ENCODE peak calls at places on chromosome 1, in eight cellular contexts. One of them, this sample, is unnamed.

GRCh38 chr1:87642581-87643129 is 314.0 kb downstream of the LMO4 start:
- DNase-seq in adrenal gland: no peak
- DNase-seq in stimulated activated CD4-positive, alpha-beta T cell treated with anti-CD3 and anti-CD28 coated beads, Interleukin-2, amount 100 ng/mL, for 24 hours: no peak
- DNase-seq in activated CD8-positive, alpha-beta memory T cell treated with anti-CD3 and anti-CD28 coated beads, Interleukin-2, amount 50 U/mL, for 48 hours: no peak
- DNase-seq in WTC11: no peak
- DNase-seq in AG09319: no peak
- DNase-seq in Peyer's patch: no peak
- DNase-seq in RKO: no peak
- DNase-seq in this sample: peak

GRCh38 chr1:78836736-78837135 is 169.8 kb downstream of the ADGRL4 start:
- DNase-seq in adrenal gland: no peak
- DNase-seq in stimulated activated CD4-positive, alpha-beta T cell treated with anti-CD3 and anti-CD28 coated beads, Interleukin-2, amount 100 ng/mL, for 24 hours: no peak
- DNase-seq in activated CD8-positive, alpha-beta memory T cell treated with anti-CD3 and anti-CD28 coated beads, Interleukin-2, amount 50 U/mL, for 48 hours: no peak
- DNase-seq in WTC11: no peak
- DNase-seq in AG09319: no peak
- DNase-seq in Peyer's patch: no peak
- DNase-seq in RKO: no peak
- DNase-seq in this sample: peak

GRCh38 chr1:21752186-21752585 is 30.8 kb downstream of the USP48 start:
- DNase-seq in adrenal gland: no peak
- DNase-seq in stimulated activated CD4-positive, alpha-beta T cell treated with anti-CD3 and anti-CD28 coated beads, Interleukin-2, amount 100 ng/mL, for 24 hours: no peak
- DNase-seq in activated CD8-positive, alpha-beta memory T cell treated with anti-CD3 and anti-CD28 coated beads, Interleukin-2, amount 50 U/mL, for 48 hours: no peak
- DNase-seq in WTC11: no peak
- DNase-seq in AG09319: no peak
- DNase-seq in Peyer's patch: no peak
- DNase-seq in RKO: no peak
- DNase-seq in this sample: no peak

GRCh38 chr1:21534674-21535378 is 25.6 kb downstream of the ALPL start:
- DNase-seq in adrenal gland: peak
- DNase-seq in stimulated activated CD4-positive, alpha-beta T cell treated with anti-CD3 and anti-CD28 coated beads, Interleukin-2, amount 100 ng/mL, for 24 hours: no peak
- DNase-seq in activated CD8-positive, alpha-beta memory T cell treated with anti-CD3 and anti-CD28 coated beads, Interleukin-2, amount 50 U/mL, for 48 hours: no peak
- DNase-seq in WTC11: peak
- DNase-seq in AG09319: no peak
- DNase-seq in Peyer's patch: no peak
- DNase-seq in RKO: peak
- DNase-seq in this sample: peak

GRCh38 chr1:36008546-36009197 is 75.2 kb upstream of the TEKT2 start:
- DNase-seq in adrenal gland: peak
- DNase-seq in stimulated activated CD4-positive, alpha-beta T cell treated with anti-CD3 and anti-CD28 coated beads, Interleukin-2, amount 100 ng/mL, for 24 hours: no peak
- DNase-seq in activated CD8-positive, alpha-beta memory T cell treated with anti-CD3 and anti-CD28 coated beads, Interleukin-2, amount 50 U/mL, for 48 hours: no peak
- DNase-seq in WTC11: no peak
- DNase-seq in AG09319: no peak
- DNase-seq in Peyer's patch: no peak
- DNase-seq in RKO: peak
- DNase-seq in this sample: peak

GRCh38 chr1:178052650-178053461 is 41.0 kb upstream of the RASAL2 start:
- DNase-seq in adrenal gland: no peak
- DNase-seq in stimulated activated CD4-positive, alpha-beta T cell treated with anti-CD3 and anti-CD28 coated beads, Interleukin-2, amount 100 ng/mL, for 24 hours: no peak
- DNase-seq in activated CD8-positive, alpha-beta memory T cell treated with anti-CD3 and anti-CD28 coated beads, Interleukin-2, amount 50 U/mL, for 48 hours: no peak
- DNase-seq in WTC11: no peak
- DNase-seq in AG09319: peak
- DNase-seq in Peyer's patch: no peak
- DNase-seq in RKO: no peak
- DNase-seq in this sample: peak

GRCh38 chr1:155309423-155310021 is 856 bp downstream of the FDPS start:
- DNase-seq in adrenal gland: peak
- DNase-seq in stimulated activated CD4-positive, alpha-beta T cell treated with anti-CD3 and anti-CD28 coated beads, Interleukin-2, amount 100 ng/mL, for 24 hours: no peak
- DNase-seq in activated CD8-positive, alpha-beta memory T cell treated with anti-CD3 and anti-CD28 coated beads, Interleukin-2, amount 50 U/mL, for 48 hours: no peak
- DNase-seq in WTC11: no peak
- DNase-seq in AG09319: no peak
- DNase-seq in Peyer's patch: peak
- DNase-seq in RKO: peak
- DNase-seq in this sample: no peak

GRCh38 chr1:46742069-46742468 is 23.2 kb upstream of the EFCAB14 start:
- DNase-seq in adrenal gland: no peak
- DNase-seq in stimulated activated CD4-positive, alpha-beta T cell treated with anti-CD3 and anti-CD28 coated beads, Interleukin-2, amount 100 ng/mL, for 24 hours: no peak
- DNase-seq in activated CD8-positive, alpha-beta memory T cell treated with anti-CD3 and anti-CD28 coated beads, Interleukin-2, amount 50 U/mL, for 48 hours: no peak
- DNase-seq in WTC11: no peak
- DNase-seq in AG09319: no peak
- DNase-seq in Peyer's patch: no peak
- DNase-seq in RKO: no peak
- DNase-seq in this sample: no peak

GRCh38 chr1:231106347-231106746 is 55.5 kb upstream of the TRIM67 start:
- DNase-seq in adrenal gland: no peak
- DNase-seq in stimulated activated CD4-positive, alpha-beta T cell treated with anti-CD3 and anti-CD28 coated beads, Interleukin-2, amount 100 ng/mL, for 24 hours: no peak
- DNase-seq in activated CD8-positive, alpha-beta memory T cell treated with anti-CD3 and anti-CD28 coated beads, Interleukin-2, amount 50 U/mL, for 48 hours: no peak
- DNase-seq in WTC11: no peak
- DNase-seq in AG09319: peak
- DNase-seq in Peyer's patch: no peak
- DNase-seq in RKO: peak
- DNase-seq in this sample: peak

GRCh38 chr1:182061597-182061996 is at the start of gene ZNF648:
- DNase-seq in adrenal gland: no peak
- DNase-seq in stimulated activated CD4-positive, alpha-beta T cell treated with anti-CD3 and anti-CD28 coated beads, Interleukin-2, amount 100 ng/mL, for 24 hours: no peak
- DNase-seq in activated CD8-positive, alpha-beta memory T cell treated with anti-CD3 and anti-CD28 coated beads, Interleukin-2, amount 50 U/mL, for 48 hours: no peak
- DNase-seq in WTC11: no peak
- DNase-seq in AG09319: no peak
- DNase-seq in Peyer's patch: no peak
- DNase-seq in RKO: peak
- DNase-seq in this sample: no peak

GRCh38 chr1:21623411-21623961 is 45.7 kb downstream of the RAP1GAP start:
- DNase-seq in adrenal gland: no peak
- DNase-seq in stimulated activated CD4-positive, alpha-beta T cell treated with anti-CD3 and anti-CD28 coated beads, Interleukin-2, amount 100 ng/mL, for 24 hours: no peak
- DNase-seq in activated CD8-positive, alpha-beta memory T cell treated with anti-CD3 and anti-CD28 coated beads, Interleukin-2, amount 50 U/mL, for 48 hours: no peak
- DNase-seq in WTC11: no peak
- DNase-seq in AG09319: no peak
- DNase-seq in Peyer's patch: peak
- DNase-seq in RKO: no peak
- DNase-seq in this sample: no peak

GRCh38 chr1:198123146-198123545 is 33.7 kb upstream of the NEK7 start:
- DNase-seq in adrenal gland: no peak
- DNase-seq in stimulated activated CD4-positive, alpha-beta T cell treated with anti-CD3 and anti-CD28 coated beads, Interleukin-2, amount 100 ng/mL, for 24 hours: no peak
- DNase-seq in activated CD8-positive, alpha-beta memory T cell treated with anti-CD3 and anti-CD28 coated beads, Interleukin-2, amount 50 U/mL, for 48 hours: no peak
- DNase-seq in WTC11: no peak
- DNase-seq in AG09319: peak
- DNase-seq in Peyer's patch: no peak
- DNase-seq in RKO: no peak
- DNase-seq in this sample: peak

GRCh38 chr1:145990249-145991097 is 5.9 kb downstream of the TXNIP start:
- DNase-seq in adrenal gland: no peak
- DNase-seq in stimulated activated CD4-positive, alpha-beta T cell treated with anti-CD3 and anti-CD28 coated beads, Interleukin-2, amount 100 ng/mL, for 24 hours: no peak
- DNase-seq in activated CD8-positive, alpha-beta memory T cell treated with anti-CD3 and anti-CD28 coated beads, Interleukin-2, amount 50 U/mL, for 48 hours: peak
- DNase-seq in WTC11: no peak
- DNase-seq in AG09319: no peak
- DNase-seq in Peyer's patch: no peak
- DNase-seq in RKO: no peak
- DNase-seq in this sample: peak

GRCh38 chr1:21201650-21202049 is 25.0 kb upstream of the EIF4G3 start:
- DNase-seq in adrenal gland: no peak
- DNase-seq in stimulated activated CD4-positive, alpha-beta T cell treated with anti-CD3 and anti-CD28 coated beads, Interleukin-2, amount 100 ng/mL, for 24 hours: no peak
- DNase-seq in activated CD8-positive, alpha-beta memory T cell treated with anti-CD3 and anti-CD28 coated beads, Interleukin-2, amount 50 U/mL, for 48 hours: no peak
- DNase-seq in WTC11: no peak
- DNase-seq in AG09319: no peak
- DNase-seq in Peyer's patch: no peak
- DNase-seq in RKO: no peak
- DNase-seq in this sample: no peak

GRCh38 chr1:190479028-190479427 is 1.4 kb upstream of the BRINP3 start:
- DNase-seq in adrenal gland: no peak
- DNase-seq in stimulated activated CD4-positive, alpha-beta T cell treated with anti-CD3 and anti-CD28 coated beads, Interleukin-2, amount 100 ng/mL, for 24 hours: no peak
- DNase-seq in activated CD8-positive, alpha-beta memory T cell treated with anti-CD3 and anti-CD28 coated beads, Interleukin-2, amount 50 U/mL, for 48 hours: no peak
- DNase-seq in WTC11: no peak
- DNase-seq in AG09319: no peak
- DNase-seq in Peyer's patch: no peak
- DNase-seq in RKO: no peak
- DNase-seq in this sample: no peak

GRCh38 chr1:55209247-55209646 is 5.9 kb downstream of the USP24 start:
- DNase-seq in adrenal gland: no peak
- DNase-seq in stimulated activated CD4-positive, alpha-beta T cell treated with anti-CD3 and anti-CD28 coated beads, Interleukin-2, amount 100 ng/mL, for 24 hours: no peak
- DNase-seq in activated CD8-positive, alpha-beta memory T cell treated with anti-CD3 and anti-CD28 coated beads, Interleukin-2, amount 50 U/mL, for 48 hours: no peak
- DNase-seq in WTC11: no peak
- DNase-seq in AG09319: no peak
- DNase-seq in Peyer's patch: no peak
- DNase-seq in RKO: peak
- DNase-seq in this sample: no peak

GRCh38 chr1:214632091-214632490 is 29.1 kb downstream of the CENPF start:
- DNase-seq in adrenal gland: no peak
- DNase-seq in stimulated activated CD4-positive, alpha-beta T cell treated with anti-CD3 and anti-CD28 coated beads, Interleukin-2, amount 100 ng/mL, for 24 hours: no peak
- DNase-seq in activated CD8-positive, alpha-beta memory T cell treated with anti-CD3 and anti-CD28 coated beads, Interleukin-2, amount 50 U/mL, for 48 hours: no peak
- DNase-seq in WTC11: no peak
- DNase-seq in AG09319: no peak
- DNase-seq in Peyer's patch: no peak
- DNase-seq in RKO: no peak
- DNase-seq in this sample: no peak

GRCh38 chr1:98468111-98468717 is 193.3 kb upstream of the SNX7 start:
- DNase-seq in adrenal gland: no peak
- DNase-seq in stimulated activated CD4-positive, alpha-beta T cell treated with anti-CD3 and anti-CD28 coated beads, Interleukin-2, amount 100 ng/mL, for 24 hours: no peak
- DNase-seq in activated CD8-positive, alpha-beta memory T cell treated with anti-CD3 and anti-CD28 coated beads, Interleukin-2, amount 50 U/mL, for 48 hours: no peak
- DNase-seq in WTC11: no peak
- DNase-seq in AG09319: peak
- DNase-seq in Peyer's patch: no peak
- DNase-seq in RKO: peak
- DNase-seq in this sample: peak

GRCh38 chr1:222618880-222619321 is 1.0 kb downstream of the MIA3 start:
- DNase-seq in adrenal gland: peak
- DNase-seq in stimulated activated CD4-positive, alpha-beta T cell treated with anti-CD3 and anti-CD28 coated beads, Interleukin-2, amount 100 ng/mL, for 24 hours: peak
- DNase-seq in activated CD8-positive, alpha-beta memory T cell treated with anti-CD3 and anti-CD28 coated beads, Interleukin-2, amount 50 U/mL, for 48 hours: peak
- DNase-seq in WTC11: peak
- DNase-seq in AG09319: no peak
- DNase-seq in Peyer's patch: no peak
- DNase-seq in RKO: peak
- DNase-seq in this sample: peak

GRCh38 chr1:230167419-230167852 is 100.4 kb downstream of the GALNT2 start:
- DNase-seq in adrenal gland: no peak
- DNase-seq in stimulated activated CD4-positive, alpha-beta T cell treated with anti-CD3 and anti-CD28 coated beads, Interleukin-2, amount 100 ng/mL, for 24 hours: peak
- DNase-seq in activated CD8-positive, alpha-beta memory T cell treated with anti-CD3 and anti-CD28 coated beads, Interleukin-2, amount 50 U/mL, for 48 hours: no peak
- DNase-seq in WTC11: peak
- DNase-seq in AG09319: no peak
- DNase-seq in Peyer's patch: no peak
- DNase-seq in RKO: peak
- DNase-seq in this sample: peak

GRCh38 chr1:41977329-41977728 is 58.6 kb upstream of the HIVEP3 start:
- DNase-seq in adrenal gland: no peak
- DNase-seq in stimulated activated CD4-positive, alpha-beta T cell treated with anti-CD3 and anti-CD28 coated beads, Interleukin-2, amount 100 ng/mL, for 24 hours: no peak
- DNase-seq in activated CD8-positive, alpha-beta memory T cell treated with anti-CD3 and anti-CD28 coated beads, Interleukin-2, amount 50 U/mL, for 48 hours: no peak
- DNase-seq in WTC11: no peak
- DNase-seq in AG09319: no peak
- DNase-seq in Peyer's patch: no peak
- DNase-seq in RKO: no peak
- DNase-seq in this sample: no peak

GRCh38 chr1:227887697-227888403 is 59.9 kb downstream of the WNT9A start:
- DNase-seq in adrenal gland: no peak
- DNase-seq in stimulated activated CD4-positive, alpha-beta T cell treated with anti-CD3 and anti-CD28 coated beads, Interleukin-2, amount 100 ng/mL, for 24 hours: peak
- DNase-seq in activated CD8-positive, alpha-beta memory T cell treated with anti-CD3 and anti-CD28 coated beads, Interleukin-2, amount 50 U/mL, for 48 hours: peak
- DNase-seq in WTC11: peak
- DNase-seq in AG09319: no peak
- DNase-seq in Peyer's patch: peak
- DNase-seq in RKO: no peak
- DNase-seq in this sample: no peak

GRCh38 chr1:179876289-179876715 is 1.3 kb downstream of the TOR1AIP2 start:
- DNase-seq in adrenal gland: no peak
- DNase-seq in stimulated activated CD4-positive, alpha-beta T cell treated with anti-CD3 and anti-CD28 coated beads, Interleukin-2, amount 100 ng/mL, for 24 hours: no peak
- DNase-seq in activated CD8-positive, alpha-beta memory T cell treated with anti-CD3 and anti-CD28 coated beads, Interleukin-2, amount 50 U/mL, for 48 hours: no peak
- DNase-seq in WTC11: no peak
- DNase-seq in AG09319: peak
- DNase-seq in Peyer's patch: no peak
- DNase-seq in RKO: peak
- DNase-seq in this sample: peak

GRCh38 chr1:232143315-232143886 is 486.5 kb downstream of the SIPA1L2 start:
- DNase-seq in adrenal gland: no peak
- DNase-seq in stimulated activated CD4-positive, alpha-beta T cell treated with anti-CD3 and anti-CD28 coated beads, Interleukin-2, amount 100 ng/mL, for 24 hours: no peak
- DNase-seq in activated CD8-positive, alpha-beta memory T cell treated with anti-CD3 and anti-CD28 coated beads, Interleukin-2, amount 50 U/mL, for 48 hours: no peak
- DNase-seq in WTC11: no peak
- DNase-seq in AG09319: no peak
- DNase-seq in Peyer's patch: no peak
- DNase-seq in RKO: no peak
- DNase-seq in this sample: peak

GRCh38 chr1:83929184-83929583 is 69.7 kb downstream of the TTLL7 start:
- DNase-seq in adrenal gland: no peak
- DNase-seq in stimulated activated CD4-positive, alpha-beta T cell treated with anti-CD3 and anti-CD28 coated beads, Interleukin-2, amount 100 ng/mL, for 24 hours: no peak
- DNase-seq in activated CD8-positive, alpha-beta memory T cell treated with anti-CD3 and anti-CD28 coated beads, Interleukin-2, amount 50 U/mL, for 48 hours: no peak
- DNase-seq in WTC11: no peak
- DNase-seq in AG09319: peak
- DNase-seq in Peyer's patch: no peak
- DNase-seq in RKO: no peak
- DNase-seq in this sample: peak

GRCh38 chr1:40404670-40405462 is 31.3 kb downstream of the SMAP2 start:
- DNase-seq in adrenal gland: no peak
- DNase-seq in stimulated activated CD4-positive, alpha-beta T cell treated with anti-CD3 and anti-CD28 coated beads, Interleukin-2, amount 100 ng/mL, for 24 hours: no peak
- DNase-seq in activated CD8-positive, alpha-beta memory T cell treated with anti-CD3 and anti-CD28 coated beads, Interleukin-2, amount 50 U/mL, for 48 hours: no peak
- DNase-seq in WTC11: no peak
- DNase-seq in AG09319: peak
- DNase-seq in Peyer's patch: no peak
- DNase-seq in RKO: peak
- DNase-seq in this sample: peak